ENCODE peak calls at places on chromosomes 2 and 18, in eight cellular contexts. Y is fibroblast of lung; G is transverse colon; Z is suprapubic skin; N is A549; J is CD8-positive, alpha-beta T cell; X is tibial nerve; I is stomach. V is an unnamed sample.
A peak's percentile ranks its signal among the peaks of the same experiment; 100 is the strongest.

GRCh38 chr2:230928701-230929380 is 3.8 kb upstream of the GPR55 start:
- DNase-seq in Y (no peak), G (peak; percentile 1), Z (peak; percentile 71), N (no peak), J (no peak), X (no peak), I (no peak), V (no peak)

GRCh38 chr18:28903366-28903765 is 726.4 kb upstream of the CDH2 start:
- DNase-seq in Y (no peak), G (no peak), Z (no peak), N (no peak), J (no peak), X (no peak), I (no peak), V (no peak)

GRCh38 chr2:188599140-188599539 is 307.5 kb downstream of the GULP1 start:
- DNase-seq in Y (no peak), G (no peak), Z (no peak), N (peak; percentile 27), J (no peak), X (no peak), I (no peak), V (no peak)

GRCh38 chr18:44590976-44591375 is 89.7 kb upstream of the SETBP1 start:
- DNase-seq in Y (no peak), G (no peak), Z (no peak), N (no peak), J (no peak), X (no peak), I (no peak), V (no peak)

GRCh38 chr2:72149556-72150156 is 2.0 kb upstream of the CYP26B1 start:
- DNase-seq in Y (no peak), G (no peak), Z (no peak), N (no peak), J (no peak), X (no peak), I (peak; percentile 30), V (no peak)

GRCh38 chr18:34709631-34710429 is at the start of gene DTNA:
- DNase-seq in Y (peak; percentile 97), G (no peak), Z (no peak), N (no peak), J (no peak), X (no peak), I (no peak), V (no peak)

GRCh38 chr2:97844311-97844859 is 131.0 kb downstream of the ZAP70 start:
- DNase-seq in Y (peak; percentile 15), G (no peak), Z (no peak), N (no peak), J (no peak), X (no peak), I (no peak), V (no peak)

GRCh38 chr18:80249217-80250093 is 2.1 kb upstream of the PARD6G start:
- DNase-seq in Y (no peak), G (no peak), Z (peak; percentile 65), N (no peak), J (no peak), X (no peak), I (no peak), V (no peak)

GRCh38 chr2:168192143-168192785 is 55.1 kb downstream of the STK39 start:
- DNase-seq in Y (no peak), G (no peak), Z (no peak), N (no peak), J (no peak), X (no peak), I (no peak), V (no peak)

GRCh38 chr18:51614033-51614432 is 416.6 kb upstream of the MEX3C start:
- DNase-seq in Y (peak; percentile 1), G (no peak), Z (no peak), N (peak; percentile 90), J (no peak), X (no peak), I (no peak), V (no peak)

GRCh38 chr2:98771771-98772521 is 41.0 kb upstream of the MGAT4A start:
- DNase-seq in Y (no peak), G (no peak), Z (no peak), N (no peak), J (peak; percentile 52), X (no peak), I (no peak), V (no peak)

GRCh38 chr18:43887491-43887890 is 610.2 kb upstream of the SYT4 start:
- DNase-seq in Y (no peak), G (no peak), Z (no peak), N (no peak), J (no peak), X (no peak), I (no peak), V (no peak)

GRCh38 chr18:41144444-41144843 is 810.6 kb upstream of the PIK3C3 start:
- DNase-seq in Y (peak; percentile 76), G (no peak), Z (no peak), N (no peak), J (no peak), X (no peak), I (no peak), V (no peak)

GRCh38 chr2:230631470-230631869 is 81.2 kb upstream of the CAB39 start:
- DNase-seq in Y (no peak), G (no peak), Z (no peak), N (no peak), J (no peak), X (no peak), I (no peak), V (no peak)

GRCh38 chr2:66957198-66957597 is 439.9 kb upstream of the ETAA1 start:
- DNase-seq in Y (peak; percentile 74), G (no peak), Z (no peak), N (no peak), J (no peak), X (no peak), I (no peak), V (no peak)

GRCh38 chr18:55419939-55420664 is 167.9 kb downstream of the TCF4 start:
- DNase-seq in Y (peak; percentile 53), G (no peak), Z (no peak), N (no peak), J (no peak), X (no peak), I (no peak), V (no peak)

GRCh38 chr18:47877892-47878291 is 52.6 kb downstream of the SMAD2 start:
- DNase-seq in Y (no peak), G (no peak), Z (no peak), N (no peak), J (no peak), X (no peak), I (no peak), V (no peak)

DNA sequence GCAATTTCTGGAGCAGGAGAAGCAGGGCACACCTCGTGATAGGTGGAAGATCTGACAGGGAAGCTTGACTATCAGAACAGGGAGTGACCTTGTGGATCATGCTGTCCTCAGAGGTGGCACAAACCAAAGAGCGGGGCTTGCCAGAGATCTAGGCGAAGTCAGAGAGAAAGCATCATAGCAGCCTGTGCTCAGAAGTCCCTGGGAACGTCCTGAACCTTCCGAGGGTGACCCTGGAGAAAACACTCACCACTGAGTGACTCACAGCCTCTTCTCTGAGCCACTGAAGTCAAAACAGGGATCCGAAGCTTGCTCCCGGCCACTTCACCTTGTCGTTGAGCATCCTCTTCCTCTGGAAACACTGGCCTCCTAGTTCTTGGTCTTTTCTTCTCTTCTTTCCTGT is 56.7 kb downstream of the IL1R2 start:
- DNase-seq in Y (peak; percentile 76), G (peak; percentile 46), Z (no peak), N (no peak), J (no peak), X (no peak), I (peak; percentile 27), V (no peak)
- TF ChIP-seq CTCF in Y (no peak), G (no peak), Z (no peak), N (no peak), J (no peak), X (no peak), I (no peak), V (no peak)

DNA sequence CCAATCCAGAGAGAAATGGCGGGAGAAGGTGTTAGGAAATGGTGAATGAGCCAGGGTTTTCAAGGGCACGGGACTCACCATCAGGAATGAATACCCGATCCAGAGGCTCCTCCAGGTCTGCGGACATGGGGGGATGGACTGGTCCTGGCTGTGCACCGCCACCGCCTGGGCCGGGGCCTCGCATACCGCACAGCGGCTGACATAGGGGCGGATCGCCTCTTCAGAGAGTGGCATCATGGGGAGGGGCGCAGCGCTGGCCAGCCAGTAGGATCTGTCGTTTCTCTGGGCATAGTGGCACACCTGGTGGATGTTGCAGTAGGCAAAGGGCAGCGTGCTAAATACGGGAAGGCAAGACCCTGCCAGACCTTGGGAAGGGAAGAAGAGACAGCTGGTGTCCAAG is 156.1 kb downstream of the COL4A4 start:
- DNase-seq in Y (no peak), G (no peak), Z (no peak), N (no peak), J (no peak), X (no peak), I (no peak), V (no peak)
- H3K4me1 ChIP-seq in Y (no peaks in the 10 kb centered on the region), G (no peaks in the 10 kb centered on the region), Z (no peaks in the 10 kb centered on the region), N (no peaks in the 10 kb centered on the region), J (no peaks in the 10 kb centered on the region), X (no peaks in the 10 kb centered on the region), I (no peaks in the 10 kb centered on the region), V (no peaks in the 10 kb centered on the region)

DNA sequence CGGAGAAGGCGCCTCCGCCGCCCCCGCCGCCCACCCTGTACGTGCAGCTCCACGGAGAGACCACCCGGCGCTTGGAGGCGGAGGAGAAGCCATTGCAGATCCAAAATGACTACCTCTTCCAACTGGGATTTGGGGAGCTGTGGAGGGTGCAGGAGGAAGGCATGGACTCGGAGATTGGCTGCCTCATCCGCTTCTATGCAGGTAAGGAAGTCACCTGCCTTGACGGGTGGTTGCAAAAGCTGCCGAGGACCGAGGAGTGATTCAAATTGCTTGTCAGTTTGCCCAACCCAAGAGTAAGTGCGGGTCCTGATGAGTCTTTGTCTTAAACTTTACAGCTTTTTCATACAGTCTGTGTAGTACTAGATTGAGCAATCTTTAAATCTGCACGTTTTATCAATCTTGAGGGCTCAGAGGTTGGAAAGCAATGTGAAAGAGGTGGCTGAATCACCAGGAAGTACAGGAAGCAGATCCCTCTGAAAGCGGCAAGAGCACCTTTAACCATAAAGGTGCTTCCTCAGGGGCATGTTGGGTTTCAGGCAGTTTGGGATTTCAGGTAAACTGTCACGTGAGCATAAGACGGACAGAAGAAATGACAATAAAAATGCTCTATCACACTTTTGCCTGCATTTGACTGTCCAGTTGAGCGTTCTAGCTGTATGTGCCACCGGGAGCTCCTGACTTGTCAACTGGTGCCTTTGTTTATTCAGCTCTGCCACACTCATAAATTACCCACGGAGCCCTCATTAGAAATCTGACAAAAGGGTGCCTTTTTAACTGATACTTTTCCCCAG is 1.9 kb downstream of the PHLPP1 start:
- DNase-seq in Y (peak; percentile 52), G (peak; percentile 69), Z (no peak), N (peak; percentile 26), J (peak; percentile 25), X (no peak), I (peak; percentile 52), V (no peak)
- H3K4me3 ChIP-seq in Y (peak overlapping the region; percentile 85), G (peak overlapping the region; percentile 75), Z (peak overlapping the region; percentile 62), N (peak overlapping the region; percentile 69), J (peak overlapping the region; percentile 44), X (peak overlapping the region; percentile 94), I (peak overlapping the region; percentile 65), V (peak overlapping the region; percentile 59)

DNA sequence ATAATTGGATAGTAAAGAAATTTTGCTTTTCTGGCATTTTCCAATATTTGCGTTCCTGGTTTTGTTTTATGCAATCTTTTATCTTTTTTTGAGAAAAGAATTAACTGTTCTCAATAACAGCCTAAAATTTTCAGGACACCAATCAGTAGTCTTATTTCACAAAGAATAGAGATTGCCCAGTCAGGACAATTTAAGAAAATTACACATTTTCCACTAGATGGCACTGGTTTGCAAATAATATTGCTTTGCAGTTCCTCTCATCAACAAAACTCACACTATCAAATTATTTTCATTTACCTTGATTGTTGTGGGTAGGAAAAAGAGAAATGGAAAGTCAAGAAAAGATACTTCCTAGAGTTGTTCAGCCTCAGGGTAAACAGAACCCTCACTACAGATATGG is 2.4 kb upstream of the RBM45 start:
- DNase-seq in Y (peak; percentile 63), G (no peak), Z (no peak), N (peak; percentile 51), J (no peak), X (no peak), I (no peak), V (no peak)
- TF ChIP-seq CTCF in Y (peak; percentile 33), G (peak; percentile 43), Z (no peak), N (peak; percentile 76), J (peak; percentile 63), X (peak; percentile 47), I (peak; percentile 46), V (peak; percentile 36)